ENCODE peak calls at places on chromosomes 7 and 10, in nine cellular contexts. E is iPS DF 6.9; P is heart left ventricle; S is fibroblast of mammary gland; C is endodermal cell; T is H7; A is cardiac fibroblast; G is CD8-positive, alpha-beta T cell; N is BE2C. D is an unnamed sample.

GRCh38 chr10:74900297-74900696 is 73.9 kb downstream of the KAT6B start:
- DNase-seq in E (no peak), P (no peak), S (no peak), C (no peak), T (no peak), A (no peak), G (no peak), N (no peak), D (no peak)

GRCh38 chr7:159026271-159027047 is 118.2 kb downstream of the VIPR2 start:
- DNase-seq in E (no peak), P (peak), S (no peak), C (peak), T (peak), A (no peak), G (no peak), N (no peak), D (no peak)

GRCh38 chr10:99449023-99449422 is 18.6 kb upstream of the GOT1 start:
- DNase-seq in E (no peak), P (no peak), S (no peak), C (no peak), T (no peak), A (no peak), G (no peak), N (no peak), D (no peak)

GRCh38 chr7:98913026-98913425 is 34.7 kb downstream of the TRRAP start:
- DNase-seq in E (no peak), P (no peak), S (no peak), C (no peak), T (no peak), A (no peak), G (no peak), N (no peak), D (no peak)

GRCh38 chr7:831596-832291 is 532 bp upstream of the SUN1 start:
- DNase-seq in E (no peak), P (no peak), S (peak), C (no peak), T (no peak), A (peak), G (no peak), N (no peak), D (peak)

GRCh38 chr10:23994459-23995046 is 214.4 kb upstream of the KIAA1217 start:
- DNase-seq in E (peak), P (peak), S (peak), C (peak), T (peak), A (peak), G (no peak), N (peak), D (peak)

GRCh38 chr10:22042557-22043326 is 39.2 kb upstream of the DNAJC1 start:
- DNase-seq in E (no peak), P (no peak), S (no peak), C (peak), T (peak), A (no peak), G (no peak), N (no peak), D (no peak)

GRCh38 chr10:112271982-112272381 is 11.2 kb upstream of the TECTB start:
- DNase-seq in E (no peak), P (no peak), S (peak), C (no peak), T (no peak), A (peak), G (no peak), N (no peak), D (peak)

GRCh38 chr10:83574770-83575169 is 564.5 kb upstream of the GHITM start:
- DNase-seq in E (no peak), P (no peak), S (no peak), C (no peak), T (no peak), A (no peak), G (no peak), N (no peak), D (no peak)

GRCh38 chr7:95693551-95694333 is 78.6 kb upstream of the DYNC1I1 start:
- DNase-seq in E (no peak), P (no peak), S (peak), C (no peak), T (no peak), A (peak), G (no peak), N (no peak), D (peak)

GRCh38 chr10:48199580-48200377 is 74.7 kb downstream of the FRMPD2 start:
- DNase-seq in E (no peak), P (no peak), S (peak), C (no peak), T (no peak), A (peak), G (no peak), N (no peak), D (peak)

GRCh38 chr10:28940158-28940888 is 263.0 kb downstream of the BAMBI start:
- DNase-seq in E (no peak), P (no peak), S (no peak), C (no peak), T (no peak), A (no peak), G (no peak), N (no peak), D (no peak)

GRCh38 chr7:65238785-65239184 is 134.9 kb upstream of the ZNF92 start:
- DNase-seq in E (no peak), P (no peak), S (no peak), C (no peak), T (peak), A (no peak), G (no peak), N (no peak), D (no peak)

GRCh38 chr7:127897704-127898454 is 133.4 kb downstream of the LRRC4 start:
- DNase-seq in E (no peak), P (no peak), S (peak), C (no peak), T (no peak), A (peak), G (no peak), N (no peak), D (no peak)

GRCh38 chr10:76444034-76444800 is 1012.8 kb downstream of the LRMDA start:
- DNase-seq in E (no peak), P (no peak), S (peak), C (no peak), T (no peak), A (peak), G (no peak), N (no peak), D (peak)

GRCh38 chr10:34102917-34103506 is 712.1 kb downstream of the PARD3 start:
- DNase-seq in E (no peak), P (no peak), S (peak), C (no peak), T (no peak), A (peak), G (no peak), N (no peak), D (peak)

GRCh38 chr10:69360485-69361302 is 56.0 kb downstream of the TACR2 start:
- DNase-seq in E (no peak), P (peak), S (peak), C (no peak), T (no peak), A (peak), G (no peak), N (no peak), D (peak)

GRCh38 chr7:2175514-2175913 is 57.2 kb downstream of the MAD1L1 start:
- DNase-seq in E (no peak), P (peak), S (peak), C (no peak), T (peak), A (peak), G (no peak), N (no peak), D (peak)

GRCh38 chr10:21069929-21070363 is 172.8 kb upstream of the NEBL start:
- DNase-seq in E (no peak), P (no peak), S (no peak), C (no peak), T (peak), A (no peak), G (no peak), N (no peak), D (no peak)

GRCh38 chr7:107035446-107035845 is 9.1 kb upstream of the PRKAR2B start:
- DNase-seq in E (no peak), P (no peak), S (peak), C (no peak), T (no peak), A (peak), G (no peak), N (peak), D (peak)

GRCh38 chr10:101784558-101784957 is 1.3 kb upstream of the NPM3 start:
- DNase-seq in E (no peak), P (no peak), S (no peak), C (no peak), T (no peak), A (no peak), G (no peak), N (no peak), D (no peak)

GRCh38 chr10:79445217-79445707 is at the start of gene ZCCHC24:
- DNase-seq in E (no peak), P (no peak), S (no peak), C (peak), T (no peak), A (no peak), G (peak), N (no peak), D (no peak)
- H3K4me3 ChIP-seq in E (peak), P (peak), S (peak), C (peak), T (peak), A (peak), G (peak), N (peak), D (peak)

DNA sequence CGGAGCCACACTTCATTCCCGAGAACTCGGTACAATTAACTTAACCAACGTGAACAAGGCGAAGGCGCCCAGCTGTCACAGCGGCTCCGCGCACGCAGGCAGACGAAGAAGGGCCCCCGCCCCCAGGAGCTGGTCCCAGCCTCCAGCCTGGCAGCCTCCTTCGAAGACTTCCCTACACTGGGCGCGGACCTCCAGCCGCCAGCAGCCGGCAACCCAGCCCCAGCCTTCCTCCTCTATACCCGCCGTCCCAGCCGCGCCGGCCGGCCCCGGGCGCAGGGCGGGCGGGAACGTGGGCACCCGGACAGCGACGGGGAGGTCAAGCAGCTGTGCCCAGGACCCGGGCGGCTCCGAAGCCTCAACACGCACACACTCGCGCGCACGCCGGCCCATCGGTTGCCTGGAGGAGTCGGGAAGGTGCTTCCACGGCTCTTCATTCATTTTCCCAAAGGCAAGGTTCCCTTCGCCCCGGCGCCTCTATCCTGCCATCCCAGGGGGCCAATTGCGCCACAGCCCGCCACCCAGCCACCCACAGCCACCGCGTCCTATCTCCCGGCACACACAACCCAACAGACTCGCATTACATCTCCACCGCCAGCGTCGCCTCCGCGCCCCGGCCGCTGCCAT is 1.6 kb downstream of the CHST15 start:
- DNase-seq in E (no peak), P (peak), S (no peak), C (peak), T (peak), A (peak), G (no peak), N (peak), D (no peak)
- H3K4me3 ChIP-seq in E (peak), P (peak), S (peak), C (peak), T (peak), A (peak), G (no peak), N (peak), D (no peak)

DNA sequence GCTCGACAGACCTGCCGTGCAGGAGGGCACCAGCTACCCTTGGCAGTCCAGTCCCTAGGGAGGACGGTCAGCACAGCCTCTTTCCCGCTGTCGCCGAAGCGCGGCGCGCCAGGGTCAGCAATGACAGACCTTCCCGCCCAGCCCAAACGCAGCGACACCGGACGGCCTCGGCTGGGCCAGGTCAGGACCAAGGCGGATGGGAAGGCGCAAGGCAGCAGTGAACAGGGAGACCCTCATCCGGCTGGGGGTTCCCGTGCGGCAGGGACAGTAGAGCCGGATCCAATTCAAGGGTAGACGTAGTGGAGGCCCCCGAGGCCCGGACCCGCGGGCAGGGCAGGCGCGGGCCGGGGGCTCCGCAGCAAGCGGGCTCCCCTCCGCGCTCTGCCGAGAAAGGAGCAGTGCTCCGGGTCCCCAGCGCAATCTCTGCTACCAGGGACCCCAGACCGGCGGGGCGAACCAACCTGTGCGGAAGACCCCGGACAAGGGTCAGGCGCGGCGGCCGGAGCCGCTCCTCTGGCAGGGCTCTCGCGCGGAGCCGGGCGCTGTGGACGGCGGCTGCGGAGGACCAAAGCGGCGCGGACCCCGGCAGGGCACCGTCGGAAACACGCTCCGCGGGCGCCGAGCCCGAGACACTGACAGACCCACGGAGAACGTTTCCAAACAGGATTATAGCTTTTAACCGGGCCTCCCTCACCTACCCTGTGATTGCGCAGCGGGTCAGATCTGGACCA is at the start of gene SEC31B:
- DNase-seq in E (peak), P (peak), S (no peak), C (peak), T (peak), A (no peak), G (no peak), N (peak), D (no peak)
- H3K4me3 ChIP-seq in E (peak), P (peak), S (peak), C (peak), T (peak), A (peak), G (no peak), N (peak), D (peak)

GRCh38 chr10:124792998-124793352 is 1.3 kb upstream of the EEF1AKMT2 start:
- DNase-seq in E (no peak), P (no peak), S (no peak), C (peak), T (no peak), A (no peak), G (no peak), N (no peak), D (no peak)
- H3K4me3 ChIP-seq in E (no peak), P (no peak), S (no peak), C (no peak), T (no peak), A (no peak), G (no peak), N (no peak), D (no peak)

GRCh38 chr7:151125459-151125834 is 39.2 kb downstream of the AGAP3 start:
- DNase-seq in E (no peak), P (peak), S (no peak), C (peak), T (peak), A (no peak), G (no peak), N (no peak), D (no peak)
- H3K4me3 ChIP-seq in E (peak), P (peak), S (peak), C (peak), T (peak), A (peak), G (no peak), N (no peak), D (peak)

GRCh38 chr10:133010095-133010837 is 67.9 kb upstream of the CFAP46 start:
- DNase-seq in E (no peak), P (no peak), S (no peak), C (no peak), T (no peak), A (no peak), G (no peak), N (no peak), D (no peak)
- H3K4me3 ChIP-seq in E (no peak), P (no peak), S (no peak), C (no peak), T (no peak), A (no peak), G (no peak), N (no peak), D (no peak)

GRCh38 chr7:6172331-6173295 is 99.8 kb downstream of the CYTH3 start:
- DNase-seq in E (no peak), P (no peak), S (peak), C (peak), T (peak), A (no peak), G (no peak), N (peak), D (peak)

GRCh38 chr7:6169805-6170520 is 102.5 kb downstream of the CYTH3 start:
- DNase-seq in E (no peak), P (no peak), S (no peak), C (peak), T (peak), A (no peak), G (no peak), N (no peak), D (no peak)

GRCh38 chr7:6168469-6168868 is 104.0 kb downstream of the CYTH3 start:
- DNase-seq in E (no peak), P (no peak), S (no peak), C (no peak), T (no peak), A (no peak), G (no peak), N (peak), D (no peak)

GRCh38 chr7:6170571-6171531 is 101.6 kb downstream of the CYTH3 start:
- DNase-seq in E (no peak), P (no peak), S (no peak), C (no peak), T (peak), A (no peak), G (no peak), N (peak), D (no peak)

GRCh38 chr7:6171532-6172330 is 100.7 kb downstream of the CYTH3 start:
- DNase-seq in E (peak), P (no peak), S (no peak), C (peak), T (peak), A (no peak), G (no peak), N (peak), D (no peak)
- H3K4me3 ChIP-seq in E (no peak), P (no peak), S (no peak), C (no peak), T (no peak), A (no peak), G (no peak), N (peak), D (no peak)

GRCh38 chr7:114423218-114423496 is 8.5 kb downstream of the FOXP2 start:
- DNase-seq in E (no peak), P (no peak), S (no peak), C (no peak), T (no peak), A (no peak), G (no peak), N (no peak), D (no peak)
- H3K4me3 ChIP-seq in E (no peak), P (no peak), S (no peak), C (no peak), T (no peak), A (no peak), G (no peak), N (no peak), D (no peak)

GRCh38 chr7:78019457-78020130 is 221.0 kb downstream of the PHTF2 start:
- DNase-seq in E (no peak), P (peak), S (peak), C (peak), T (peak), A (peak), G (peak), N (peak), D (peak)
- H3K4me3 ChIP-seq in E (peak), P (peak), S (peak), C (peak), T (peak), A (peak), G (peak), N (peak), D (peak)

D was measured in AG10803.